ENCODE peak calls at places on chromosomes 1 and 21, in five cellular contexts. X is memory B cell; M is K562; Q is stimulated activated naive CD8-positive, alpha-beta T cell treated with anti-CD3 and anti-CD28 coated beads, Interleukin-15, Interleukin-2, amounts not matched to agents 100 U/mL and 50 U/mL, for 24 hours; O is GM23248. B is an unnamed sample.
A peak's percentile ranks its signal among the peaks of the same experiment; 100 is the strongest.

GRCh38 chr1:37926061-37926924 is 20.6 kb downstream of the INPP5B start:
- DNase-seq in X (no peak), M (no peak), Q (peak; percentile 37), O (no peak), B (no peak)

GRCh38 chr1:176557543-176558258 is 94.7 kb downstream of the PAPPA2 start:
- DNase-seq in X (no peak), M (no peak), Q (no peak), O (no peak), B (no peak)

GRCh38 chr21:42195378-42196031 is 23.4 kb upstream of the ABCG1 start:
- DNase-seq in X (no peak), M (no peak), Q (no peak), O (peak; percentile 32), B (no peak)

GRCh38 chr1:16183765-16184556 is 28.1 kb upstream of the EPHA2 start:
- DNase-seq in X (no peak), M (no peak), Q (no peak), O (no peak), B (no peak)

GRCh38 chr1:96259399-96259798 is 462.2 kb upstream of the PTBP2 start:
- DNase-seq in X (no peak), M (no peak), Q (no peak), O (no peak), B (no peak)

GRCh38 chr21:37060296-37060695 is 12.6 kb downstream of the PIGP start:
- DNase-seq in X (no peak), M (no peak), Q (peak; percentile 22), O (peak; percentile 98), B (no peak)

GRCh38 chr1:89910268-89910667 is 84.6 kb upstream of the ZNF326 start:
- DNase-seq in X (no peak), M (no peak), Q (no peak), O (no peak), B (no peak)

GRCh38 chr1:220685879-220686278 is 4.3 kb upstream of the C1orf115 start:
- DNase-seq in X (no peak), M (no peak), Q (no peak), O (no peak), B (no peak)

GRCh38 chr1:43454270-43455011 is 710 bp upstream of the HYI start:
- DNase-seq in X (peak; percentile 42), M (peak; percentile 71), Q (peak; percentile 55), O (peak; percentile 92), B (no peak)

GRCh38 chr1:31335007-31335406 is 37.9 kb downstream of the FABP3 start:
- DNase-seq in X (no peak), M (no peak), Q (no peak), O (peak; percentile 63), B (no peak)

GRCh38 chr1:165288301-165289120 is 68.0 kb downstream of the LMX1A start:
- DNase-seq in X (no peak), M (no peak), Q (no peak), O (no peak), B (no peak)

GRCh38 chr21:37939838-37940237 is 23.6 kb upstream of the KCNJ6 start:
- DNase-seq in X (no peak), M (no peak), Q (no peak), O (no peak), B (no peak)

GRCh38 chr1:214282696-214283225 is 1.8 kb downstream of the SMYD2 start:
- DNase-seq in X (no peak), M (no peak), Q (peak; percentile 26), O (no peak), B (no peak)

GRCh38 chr1:78475888-78476610 is 14.7 kb upstream of the PTGFR start:
- DNase-seq in X (no peak), M (no peak), Q (no peak), O (peak; percentile 67), B (no peak)

GRCh38 chr1:27544818-27545612 is 55.0 kb upstream of the WASF2 start:
- DNase-seq in X (no peak), M (no peak), Q (no peak), O (peak; percentile 90), B (no peak)

GRCh38 chr21:44437696-44438431 is 17.4 kb upstream of the LRRC3 start:
- DNase-seq in X (no peak), M (no peak), Q (no peak), O (no peak), B (no peak)

GRCh38 chr1:167212025-167212424 is 8.7 kb upstream of the POU2F1 start:
- DNase-seq in X (no peak), M (no peak), Q (no peak), O (no peak), B (no peak)

GRCh38 chr1:94590203-94591137 is 48.9 kb upstream of the F3 start:
- DNase-seq in X (no peak), M (no peak), Q (no peak), O (peak; percentile 62), B (no peak)

GRCh38 chr21:40143822-40144525 is 276.7 kb downstream of the PCP4 start:
- DNase-seq in X (no peak), M (peak; percentile 56), Q (peak; percentile 56), O (peak; percentile 61), B (no peak)

GRCh38 chr1:108617008-108617723 is 43.7 kb downstream of the HENMT1 start:
- DNase-seq in X (no peak), M (no peak), Q (no peak), O (no peak), B (no peak)

GRCh38 chr1:24222008-24222407 is 34.9 kb upstream of the IFNLR1 start:
- DNase-seq in X (no peak), M (no peak), Q (no peak), O (no peak), B (no peak)

GRCh38 chr1:32099426-32099825 is 8.4 kb upstream of the KPNA6 start:
- DNase-seq in X (no peak), M (no peak), Q (no peak), O (no peak), B (no peak)

GRCh38 chr21:33414068-33414467 is 10.9 kb downstream of the IFNGR2 start:
- DNase-seq in X (no peak), M (no peak), Q (no peak), O (no peak), B (no peak)

GRCh38 chr1:98468111-98468717 is 193.3 kb upstream of the SNX7 start:
- DNase-seq in X (no peak), M (no peak), Q (no peak), O (peak; percentile 69), B (no peak)

GRCh38 chr1:45002650-45003645 is 8.2 kb downstream of the HECTD3 start:
- DNase-seq in X (no peak), M (peak; percentile 19), Q (no peak), O (no peak), B (no peak)

GRCh38 chr1:165355977-165356811 is at the start of gene LMX1A:
- DNase-seq in X (no peak), M (no peak), Q (no peak), O (peak; percentile 35), B (no peak)

GRCh38 chr1:36584874-36585759 is 102.4 kb upstream of the CSF3R start:
- DNase-seq in X (no peak), M (no peak), Q (no peak), O (no peak), B (no peak)

GRCh38 chr1:157390646-157391045 is 161.7 kb downstream of the FCRL5 start:
- DNase-seq in X (no peak), M (no peak), Q (no peak), O (peak; percentile 75), B (no peak)